ENCODE peak calls at places on chromosomes 12 and 14, in seven cellular contexts. A is left ventricle myocardium inferior, X is left lung, J is epithelial cell of esophagus, R is AG04450, C is activated T-cell treated with anti-CD3 and anti-CD28 coated beads for 48 hours, K is GM12891. B is an unnamed sample.

GRCh38 chr14:101957406-101958234 is 6.8 kb upstream of the DYNC1H1 start:
- DNase-seq in A (no peak), X (no peak), J (no peak), R (no peak), C (no peak), K (no peak), B (no peak)

GRCh38 chr12:84920331-84920730 is 7.7 kb upstream of the SLC6A15 start:
- DNase-seq in A (no peak), X (no peak), J (peak; percentile 85), R (no peak), C (no peak), K (no peak), B (no peak)

GRCh38 chr12:132489602-132490239 is at the start of gene FBRSL1:
- DNase-seq in A (peak; percentile 89), X (peak; percentile 94), J (peak; percentile 87), R (peak; percentile 51), C (peak; percentile 87), K (peak; percentile 99), B (peak; percentile 77)

GRCh38 chr12:19972325-19973288 is 395.7 kb upstream of the PDE3A start:
- DNase-seq in A (no peak), X (no peak), J (no peak), R (no peak), C (peak; percentile 2), K (no peak), B (no peak)

GRCh38 chr12:89414851-89415250 is 62.5 kb upstream of the DUSP6 start:
- DNase-seq in A (no peak), X (no peak), J (peak; percentile 28), R (no peak), C (no peak), K (no peak), B (no peak)

GRCh38 chr12:109535231-109535862 is 38.0 kb downstream of the MMAB start:
- DNase-seq in A (no peak), X (no peak), J (no peak), R (no peak), C (no peak), K (no peak), B (no peak)

GRCh38 chr14:94383777-94384176 is 4.6 kb downstream of the SERPINA1 start:
- DNase-seq in A (no peak), X (peak; percentile 4), J (no peak), R (no peak), C (no peak), K (no peak), B (no peak)

GRCh38 chr12:131349397-131350127 is 361.3 kb upstream of the SFSWAP start:
- DNase-seq in A (no peak), X (no peak), J (no peak), R (no peak), C (no peak), K (no peak), B (no peak)

GRCh38 chr12:121628536-121628935 is 2.2 kb downstream of the ORAI1 start:
- DNase-seq in A (no peak), X (no peak), J (no peak), R (no peak), C (no peak), K (no peak), B (no peak)

GRCh38 chr12:69007858-69008314 is 74.9 kb upstream of the CPM start:
- DNase-seq in A (no peak), X (no peak), J (peak; percentile 74), R (no peak), C (no peak), K (no peak), B (no peak)

GRCh38 chr12:29519585-29520182 is 22.2 kb upstream of the OVCH1 start:
- DNase-seq in A (no peak), X (no peak), J (peak; percentile 53), R (peak; percentile 36), C (no peak), K (no peak), B (peak; percentile 49)

GRCh38 chr12:29844667-29845066 is 60.9 kb upstream of the TMTC1 start:
- DNase-seq in A (no peak), X (no peak), J (peak; percentile 41), R (no peak), C (no peak), K (no peak), B (no peak)

GRCh38 chr14:74552623-74553022 is 59.1 kb downstream of the ISCA2 start:
- DNase-seq in A (peak; percentile 79), X (no peak), J (no peak), R (no peak), C (no peak), K (no peak), B (no peak)

GRCh38 chr14:100616854-100617714 is 29.9 kb upstream of the BEGAIN start:
- DNase-seq in A (no peak), X (no peak), J (no peak), R (no peak), C (no peak), K (no peak), B (no peak)

GRCh38 chr12:29329411-29329810 is 51.6 kb downstream of the ERGIC2 start:
- DNase-seq in A (no peak), X (no peak), J (no peak), R (no peak), C (no peak), K (no peak), B (no peak)

GRCh38 chr14:68630081-68630571 is 162.7 kb downstream of the ZFP36L1 start:
- DNase-seq in A (no peak), X (no peak), J (no peak), R (no peak), C (no peak), K (no peak), B (no peak)

GRCh38 chr12:118840399-118840798 is 140.9 kb upstream of the SRRM4 start:
- DNase-seq in A (no peak), X (no peak), J (no peak), R (no peak), C (no peak), K (no peak), B (no peak)

GRCh38 chr14:101134851-101135486 is 231.4 kb upstream of the RTL1 start:
- DNase-seq in A (no peak), X (no peak), J (no peak), R (no peak), C (no peak), K (no peak), B (no peak)

GRCh38 chr14:55752580-55753365 is 172.8 kb downstream of the KTN1 start:
- DNase-seq in A (no peak), X (peak; percentile 41), J (peak; percentile 89), R (peak; percentile 24), C (no peak), K (no peak), B (no peak)

GRCh38 chr12:56862264-56862663 is 71.9 kb downstream of the SDR9C7 start:
- DNase-seq in A (no peak), X (no peak), J (no peak), R (no peak), C (no peak), K (no peak), B (no peak)

GRCh38 chr12:68405292-68405900 is 73.2 kb upstream of the MDM1 start:
- DNase-seq in A (no peak), X (no peak), J (no peak), R (no peak), C (no peak), K (no peak), B (no peak)

GRCh38 chr14:72790887-72791566 is 102.9 kb downstream of the DPF3 start:
- DNase-seq in A (peak; percentile 59), X (no peak), J (no peak), R (no peak), C (no peak), K (no peak), B (no peak)